ENCODE peak calls at places on chromosomes 11 and 22, in five cellular contexts. C, I, J, Z and V are unnamed samples.

GRCh38 chr11:528815-529728 is 6.3 kb downstream of the HRAS start:
- DNase-seq in I (no peak), J (no peak), C (no peak), Z (no peak), V (no peak)

GRCh38 chr22:19998991-19999820 is 17.4 kb downstream of the ARVCF start:
- DNase-seq in C (no peak), I (no peak), Z (no peak), J (no peak), V (no peak)

GRCh38 chr22:30424471-30425326 is 869 bp upstream of the MTFP1 start:
- DNase-seq in C (no peak), I (no peak), J (no peak), Z (peak; percentile 43), V (no peak)

GRCh38 chr22:19896665-19897355 is 42.1 kb upstream of the GNB1L start:
- DNase-seq in C (no peak), J (no peak), I (peak; percentile 34), Z (no peak), V (no peak)

GRCh38 chr22:29147241-29147919 is 58.3 kb upstream of the EMID1 start:
- DNase-seq in J (no peak), C (no peak), Z (no peak), I (no peak), V (no peak)

GRCh38 chr11:102361100-102362021 is 14.3 kb downstream of the BIRC2 start:
- DNase-seq in C (peak; percentile 26), Z (no peak), J (no peak), I (peak; percentile 46), V (no peak)

GRCh38 chr11:69008774-69009440 is 4.1 kb downstream of the MRGPRF start:
- DNase-seq in I (no peak), C (peak; percentile 97), J (peak; percentile 77), Z (no peak), V (peak; percentile 98)

GRCh38 chr22:23243006-23243573 is 62.8 kb downstream of the BCR start:
- DNase-seq in I (peak; percentile 65), Z (peak; percentile 79), C (no peak), J (peak; percentile 85), V (no peak)

GRCh38 chr11:6315811-6316425 is 4.4 kb downstream of the CAVIN3 start:
- DNase-seq in I (peak; percentile 20), C (peak; percentile 86), J (peak; percentile 79), Z (peak; percentile 49), V (peak; percentile 85)

GRCh38 chr11:67614730-67615454 is 8.2 kb downstream of the NDUFV1 start:
- DNase-seq in C (peak; percentile 5), I (no peak), Z (no peak), J (no peak), V (no peak)

GRCh38 chr11:14969922-14970323 is 2.2 kb downstream of the CALCA start:
- DNase-seq in C (peak; percentile 22), I (peak; percentile 36), Z (peak; percentile 89), J (peak; percentile 65), V (no peak)

GRCh38 chr11:107042748-107043147 is 24.5 kb upstream of the GUCY1A2 start:
- DNase-seq in I (no peak), J (peak; percentile 11), Z (no peak), C (no peak), V (no peak)

GRCh38 chr11:119745776-119746535 is 17.0 kb upstream of the NECTIN1 start:
- DNase-seq in I (no peak), Z (no peak), J (no peak), C (no peak), V (no peak)